ENCODE peak calls at places on chromosomes 1 and 21, in eight cellular contexts. One of them, this sample, is unnamed.

GRCh38 chr1:33120436-33121231 is 39.7 kb downstream of the AZIN2 start:
- DNase-seq in NCI-H345: no peak
- DNase-seq in foreskin fibroblast: no peak
- DNase-seq in glutamatergic neuron: no peak
- DNase-seq in adrenal gland: no peak
- DNase-seq in right atrium auricular region: no peak
- DNase-seq in uterus: no peak
- DNase-seq in NCI-H524: no peak
- DNase-seq in this sample: no peak

GRCh38 chr1:230220478-230220877 is 153.4 kb downstream of the GALNT2 start:
- DNase-seq in NCI-H524: no peak
- DNase-seq in NCI-H345: no peak
- DNase-seq in glutamatergic neuron: no peak
- DNase-seq in foreskin fibroblast: no peak
- DNase-seq in uterus: no peak
- DNase-seq in adrenal gland: no peak
- DNase-seq in right atrium auricular region: no peak
- DNase-seq in this sample: no peak

GRCh38 chr1:204885790-204886189 is 15.1 kb downstream of the NFASC start:
- DNase-seq in foreskin fibroblast: peak
- DNase-seq in glutamatergic neuron: no peak
- DNase-seq in NCI-H345: no peak
- DNase-seq in adrenal gland: no peak
- DNase-seq in uterus: no peak
- DNase-seq in right atrium auricular region: no peak
- DNase-seq in NCI-H524: no peak
- DNase-seq in this sample: no peak

GRCh38 chr1:206809504-206810084 is 37.3 kb upstream of the IL10 start:
- DNase-seq in NCI-H524: no peak
- DNase-seq in glutamatergic neuron: no peak
- DNase-seq in NCI-H345: peak
- DNase-seq in adrenal gland: no peak
- DNase-seq in foreskin fibroblast: peak
- DNase-seq in right atrium auricular region: no peak
- DNase-seq in uterus: no peak
- DNase-seq in this sample: peak

GRCh38 chr1:216566809-216567208 is 143.6 kb upstream of the USH2A start:
- DNase-seq in uterus: no peak
- DNase-seq in NCI-H524: peak
- DNase-seq in NCI-H345: no peak
- DNase-seq in foreskin fibroblast: peak
- DNase-seq in glutamatergic neuron: no peak
- DNase-seq in right atrium auricular region: no peak
- DNase-seq in adrenal gland: no peak
- DNase-seq in this sample: no peak

GRCh38 chr1:8518490-8518801 is 200.5 kb downstream of the SLC45A1 start:
- DNase-seq in glutamatergic neuron: no peak
- DNase-seq in right atrium auricular region: no peak
- DNase-seq in adrenal gland: no peak
- DNase-seq in foreskin fibroblast: no peak
- DNase-seq in uterus: no peak
- DNase-seq in NCI-H345: no peak
- DNase-seq in NCI-H524: no peak
- DNase-seq in this sample: no peak

GRCh38 chr1:44894591-44894990 is 51.5 kb upstream of the PTCH2 start:
- DNase-seq in uterus: no peak
- DNase-seq in glutamatergic neuron: no peak
- DNase-seq in right atrium auricular region: no peak
- DNase-seq in foreskin fibroblast: peak
- DNase-seq in NCI-H524: no peak
- DNase-seq in adrenal gland: no peak
- DNase-seq in NCI-H345: no peak
- DNase-seq in this sample: no peak

GRCh38 chr21:41602511-41602910 is 94.6 kb upstream of the TMPRSS2 start:
- DNase-seq in NCI-H345: no peak
- DNase-seq in adrenal gland: no peak
- DNase-seq in right atrium auricular region: no peak
- DNase-seq in foreskin fibroblast: no peak
- DNase-seq in uterus: no peak
- DNase-seq in glutamatergic neuron: no peak
- DNase-seq in NCI-H524: no peak
- DNase-seq in this sample: no peak

GRCh38 chr1:6899141-6899540 is 113.9 kb downstream of the CAMTA1 start:
- DNase-seq in adrenal gland: no peak
- DNase-seq in right atrium auricular region: no peak
- DNase-seq in NCI-H524: no peak
- DNase-seq in uterus: no peak
- DNase-seq in foreskin fibroblast: peak
- DNase-seq in NCI-H345: no peak
- DNase-seq in glutamatergic neuron: no peak
- DNase-seq in this sample: no peak

GRCh38 chr1:151325231-151325630 is 2.0 kb downstream of the PI4KB start:
- DNase-seq in right atrium auricular region: no peak
- DNase-seq in glutamatergic neuron: no peak
- DNase-seq in foreskin fibroblast: no peak
- DNase-seq in adrenal gland: no peak
- DNase-seq in NCI-H345: no peak
- DNase-seq in NCI-H524: no peak
- DNase-seq in uterus: no peak
- DNase-seq in this sample: no peak

GRCh38 chr1:47399138-47399840 is 16.8 kb upstream of the FOXE3 start:
- DNase-seq in right atrium auricular region: no peak
- DNase-seq in foreskin fibroblast: no peak
- DNase-seq in NCI-H524: no peak
- DNase-seq in adrenal gland: no peak
- DNase-seq in NCI-H345: no peak
- DNase-seq in glutamatergic neuron: no peak
- DNase-seq in uterus: no peak
- DNase-seq in this sample: no peak